ENCODE peak calls at places on chromosome 1, in ten cellular contexts. P, G, M, L, K, J, Z, X, S and I are unnamed samples.
A peak's percentile ranks its signal among the peaks of the same experiment; 100 is the strongest.

GRCh38 chr1:204791453-204792366 is 79.0 kb upstream of the NFASC start:
- DNase-seq in Z (peak; percentile 64), L (peak; percentile 32), P (peak; percentile 66), M (peak; percentile 85), K (peak; percentile 87), S (peak; percentile 58), G (peak; percentile 71), X (peak; percentile 69), J (peak; percentile 75), I (peak; percentile 52)

GRCh38 chr1:59688976-59689375 is 125.8 kb upstream of the HOOK1 start:
- DNase-seq in S (no peak), L (no peak), P (no peak), G (no peak), J (no peak), M (no peak), Z (no peak), X (no peak), K (no peak), I (no peak)

GRCh38 chr1:28855469-28855944 is 43.5 kb downstream of the OPRD1 start:
- DNase-seq in S (no peak), P (no peak), K (no peak), L (no peak), M (no peak), X (no peak), G (no peak), Z (peak; percentile 37), J (no peak), I (peak; percentile 32)

GRCh38 chr1:217528271-217528670 is 102.6 kb downstream of the GPATCH2 start:
- DNase-seq in X (no peak), M (no peak), K (no peak), J (no peak), G (no peak), P (no peak), L (peak; percentile 67), S (peak; percentile 77), Z (peak; percentile 32), I (no peak)

GRCh38 chr1:155130272-155131006 is 2.8 kb downstream of the EFNA1 start:
- DNase-seq in K (no peak), S (no peak), P (no peak), J (no peak), L (no peak), X (no peak), M (no peak), Z (no peak), G (no peak), I (no peak)

GRCh38 chr1:155873860-155874259 is 14.5 kb downstream of the SYT11 start:
- DNase-seq in Z (peak; percentile 32), K (no peak), G (no peak), L (peak; percentile 57), M (no peak), S (no peak), X (no peak), P (no peak), J (no peak), I (no peak)

GRCh38 chr1:170483041-170483440 is 48.9 kb upstream of the GORAB start:
- DNase-seq in K (no peak), P (no peak), X (no peak), S (no peak), L (peak; percentile 6), Z (no peak), M (no peak), J (no peak), G (no peak), I (no peak)

GRCh38 chr1:2344121-2344681 is 47.2 kb downstream of the MORN1 start:
- DNase-seq in P (peak; percentile 6), M (no peak), Z (no peak), K (no peak), G (no peak), J (no peak), S (no peak), X (no peak), L (no peak), I (no peak)